ENCODE peak calls at places on chromosomes 7 and 10, in five cellular contexts. One of them, this sample, is unnamed.

GRCh38 chr7:52017802-52018679 is 701.4 kb upstream of the COBL start:
- DNase-seq in fibroblast of the conjunctiva: no peak
- DNase-seq in nephron progenitor cell: peak; percentile 53
- DNase-seq in colonic mucosa: peak; percentile 36
- DNase-seq in ELF-1: peak; percentile 77
- DNase-seq in this sample: no peak

GRCh38 chr10:120423350-120424197 is 33.5 kb upstream of the PLPP4 start:
- DNase-seq in fibroblast of the conjunctiva: no peak
- DNase-seq in ELF-1: peak; percentile 62
- DNase-seq in nephron progenitor cell: peak; percentile 54
- DNase-seq in colonic mucosa: peak; percentile 35
- DNase-seq in this sample: no peak

GRCh38 chr10:34682580-34682979 is 132.5 kb downstream of the PARD3 start:
- DNase-seq in nephron progenitor cell: no peak
- DNase-seq in ELF-1: no peak
- DNase-seq in colonic mucosa: no peak
- DNase-seq in fibroblast of the conjunctiva: no peak
- DNase-seq in this sample: no peak

GRCh38 chr7:44177570-44178131 is 11.6 kb downstream of the GCK start:
- DNase-seq in ELF-1: peak; percentile 30
- DNase-seq in colonic mucosa: no peak
- DNase-seq in nephron progenitor cell: no peak
- DNase-seq in fibroblast of the conjunctiva: no peak
- DNase-seq in this sample: no peak

GRCh38 chr10:20630092-20630643 is 266.9 kb downstream of the NEBL start:
- DNase-seq in colonic mucosa: no peak
- DNase-seq in ELF-1: no peak
- DNase-seq in nephron progenitor cell: no peak
- DNase-seq in fibroblast of the conjunctiva: no peak
- DNase-seq in this sample: no peak

GRCh38 chr10:24944512-24945255 is 7.7 kb downstream of the PRTFDC1 start:
- DNase-seq in fibroblast of the conjunctiva: no peak
- DNase-seq in ELF-1: peak; percentile 68
- DNase-seq in nephron progenitor cell: no peak
- DNase-seq in colonic mucosa: peak; percentile 73
- DNase-seq in this sample: no peak

GRCh38 chr7:81233208-81233940 is 314.5 kb upstream of the SEMA3C start:
- DNase-seq in colonic mucosa: no peak
- DNase-seq in nephron progenitor cell: no peak
- DNase-seq in ELF-1: no peak
- DNase-seq in fibroblast of the conjunctiva: no peak
- DNase-seq in this sample: no peak

GRCh38 chr7:22563115-22563514 is 63.1 kb upstream of the STEAP1B start:
- DNase-seq in ELF-1: peak; percentile 52
- DNase-seq in nephron progenitor cell: no peak
- DNase-seq in colonic mucosa: no peak
- DNase-seq in fibroblast of the conjunctiva: no peak
- DNase-seq in this sample: no peak

GRCh38 chr10:94851263-94851662 is 87.2 kb upstream of the CYP2C9 start:
- DNase-seq in fibroblast of the conjunctiva: no peak
- DNase-seq in nephron progenitor cell: no peak
- DNase-seq in colonic mucosa: no peak
- DNase-seq in ELF-1: no peak
- DNase-seq in this sample: no peak

GRCh38 chr10:72889391-72889831 is 4.1 kb upstream of the OIT3 start:
- DNase-seq in nephron progenitor cell: no peak
- DNase-seq in colonic mucosa: no peak
- DNase-seq in ELF-1: no peak
- DNase-seq in fibroblast of the conjunctiva: no peak
- DNase-seq in this sample: peak; percentile 0

GRCh38 chr7:108222236-108222892 is 92.2 kb upstream of the LAMB4 start:
- DNase-seq in ELF-1: peak; percentile 39
- DNase-seq in colonic mucosa: no peak
- DNase-seq in fibroblast of the conjunctiva: no peak
- DNase-seq in nephron progenitor cell: no peak
- DNase-seq in this sample: no peak

GRCh38 chr7:1563939-1564602 is 5.8 kb downstream of the PSMG3 start:
- DNase-seq in nephron progenitor cell: no peak
- DNase-seq in ELF-1: no peak
- DNase-seq in fibroblast of the conjunctiva: no peak
- DNase-seq in colonic mucosa: no peak
- DNase-seq in this sample: no peak

GRCh38 chr7:44058759-44059218 is 6.6 kb downstream of the PGAM2 start:
- DNase-seq in colonic mucosa: no peak
- DNase-seq in ELF-1: no peak
- DNase-seq in fibroblast of the conjunctiva: no peak
- DNase-seq in nephron progenitor cell: no peak
- DNase-seq in this sample: no peak

GRCh38 chr10:26296351-26296750 is 79.8 kb downstream of the GAD2 start:
- DNase-seq in nephron progenitor cell: no peak
- DNase-seq in colonic mucosa: no peak
- DNase-seq in ELF-1: no peak
- DNase-seq in fibroblast of the conjunctiva: no peak
- DNase-seq in this sample: no peak

GRCh38 chr10:102452672-102453340 is 1.5 kb upstream of the C10orf95 start:
- DNase-seq in colonic mucosa: no peak
- DNase-seq in ELF-1: no peak
- DNase-seq in fibroblast of the conjunctiva: no peak
- DNase-seq in nephron progenitor cell: no peak
- DNase-seq in this sample: no peak

GRCh38 chr10:821322-821721 is 110.2 kb downstream of the LARP4B start:
- DNase-seq in ELF-1: no peak
- DNase-seq in fibroblast of the conjunctiva: no peak
- DNase-seq in colonic mucosa: no peak
- DNase-seq in nephron progenitor cell: no peak
- DNase-seq in this sample: no peak

GRCh38 chr7:129332354-129333056 is 101.7 kb upstream of the STRIP2 start:
- DNase-seq in fibroblast of the conjunctiva: peak; percentile 13
- DNase-seq in ELF-1: no peak
- DNase-seq in colonic mucosa: no peak
- DNase-seq in nephron progenitor cell: no peak
- DNase-seq in this sample: peak; percentile 70

GRCh38 chr10:373516-374309 is 238.5 kb downstream of the ZMYND11 start:
- DNase-seq in nephron progenitor cell: no peak
- DNase-seq in colonic mucosa: no peak
- DNase-seq in fibroblast of the conjunctiva: peak; percentile 9
- DNase-seq in ELF-1: peak; percentile 57
- DNase-seq in this sample: peak; percentile 18

GRCh38 chr10:34702093-34702952 is 112.8 kb downstream of the PARD3 start:
- DNase-seq in colonic mucosa: no peak
- DNase-seq in fibroblast of the conjunctiva: no peak
- DNase-seq in nephron progenitor cell: no peak
- DNase-seq in ELF-1: peak; percentile 77
- DNase-seq in this sample: no peak

GRCh38 chr10:29414501-29414900 is 125.6 kb downstream of the LYZL1 start:
- DNase-seq in fibroblast of the conjunctiva: no peak
- DNase-seq in colonic mucosa: no peak
- DNase-seq in ELF-1: no peak
- DNase-seq in nephron progenitor cell: no peak
- DNase-seq in this sample: no peak

GRCh38 chr7:27160546-27161213 is 4.2 kb upstream of the HOXA7 start:
- DNase-seq in colonic mucosa: peak; percentile 91
- DNase-seq in nephron progenitor cell: peak; percentile 98
- DNase-seq in fibroblast of the conjunctiva: peak; percentile 65
- DNase-seq in ELF-1: peak; percentile 96
- DNase-seq in this sample: peak; percentile 48

GRCh38 chr7:4610768-4611467 is 71.2 kb upstream of the FOXK1 start:
- DNase-seq in ELF-1: peak; percentile 72
- DNase-seq in fibroblast of the conjunctiva: peak; percentile 46
- DNase-seq in colonic mucosa: peak; percentile 68
- DNase-seq in nephron progenitor cell: peak; percentile 34
- DNase-seq in this sample: peak; percentile 30

GRCh38 chr10:91032614-91033248 is 111.8 kb upstream of the ANKRD1 start:
- DNase-seq in colonic mucosa: peak; percentile 21
- DNase-seq in ELF-1: no peak
- DNase-seq in nephron progenitor cell: no peak
- DNase-seq in fibroblast of the conjunctiva: peak; percentile 37
- DNase-seq in this sample: no peak

GRCh38 chr7:22301790-22302189 is 55.2 kb downstream of the RAPGEF5 start:
- DNase-seq in fibroblast of the conjunctiva: no peak
- DNase-seq in nephron progenitor cell: no peak
- DNase-seq in colonic mucosa: peak; percentile 18
- DNase-seq in ELF-1: no peak
- DNase-seq in this sample: no peak

GRCh38 chr7:76057813-76058145 is 9.9 kb downstream of the MDH2 start:
- DNase-seq in fibroblast of the conjunctiva: no peak
- DNase-seq in colonic mucosa: no peak
- DNase-seq in ELF-1: no peak
- DNase-seq in nephron progenitor cell: no peak
- DNase-seq in this sample: no peak

GRCh38 chr10:46544989-46545791 is 11.3 kb downstream of the GPRIN2 start:
- DNase-seq in fibroblast of the conjunctiva: no peak
- DNase-seq in nephron progenitor cell: peak; percentile 1
- DNase-seq in colonic mucosa: peak; percentile 24
- DNase-seq in ELF-1: peak; percentile 50
- DNase-seq in this sample: no peak

This sample was measured in AG09319.